ENCODE peak calls at places on chromosome 10, in five cellular contexts. A, J, T, B and I are unnamed samples.

GRCh38 chr10:114053946-114054345 is 10.3 kb downstream of the ADRB1 start:
- DNase-seq in B (no peak), J (no peak), T (no peak), A (no peak), I (no peak)

GRCh38 chr10:94103902-94104301 is 110.2 kb downstream of the PLCE1 start:
- DNase-seq in B (no peak), J (no peak), T (peak; percentile 80), A (peak; percentile 69), I (no peak)

GRCh38 chr10:61943699-61944444 is 42.4 kb downstream of the ARID5B start:
- DNase-seq in A (peak; percentile 84), B (no peak), T (peak; percentile 73), J (no peak), I (no peak)

GRCh38 chr10:61752111-61753011 is 89.6 kb downstream of the CABCOCO1 start:
- DNase-seq in A (peak; percentile 65), J (no peak), B (no peak), T (peak; percentile 70), I (no peak)

GRCh38 chr10:83961620-83962019 is 177.7 kb upstream of the GHITM start:
- DNase-seq in T (no peak), B (no peak), A (no peak), J (no peak), I (no peak)

GRCh38 chr10:2866569-2866968 is 200.8 kb upstream of the PFKP start:
- DNase-seq in T (no peak), J (no peak), B (no peak), A (no peak), I (no peak)

GRCh38 chr10:99854860-99855259 is 72.4 kb downstream of the ABCC2 start:
- DNase-seq in A (peak; percentile 83), B (no peak), T (peak; percentile 85), J (no peak), I (no peak)

GRCh38 chr10:102237711-102238252 is 3.5 kb downstream of the PITX3 start:
- DNase-seq in T (no peak), J (no peak), B (no peak), A (no peak), I (no peak)

GRCh38 chr10:70430489-70431445 is 10.7 kb downstream of the NODAL start:
- DNase-seq in B (no peak), A (peak; percentile 56), T (peak; percentile 51), J (peak; percentile 39), I (no peak)

GRCh38 chr10:13773043-13773442 is 186.3 kb downstream of the PRPF18 start:
- DNase-seq in B (no peak), A (peak; percentile 25), T (no peak), J (no peak), I (no peak)

GRCh38 chr10:71923138-71923692 is 41.0 kb upstream of the CHST3 start:
- DNase-seq in B (no peak), J (no peak), A (no peak), T (no peak), I (no peak)

GRCh38 chr10:111323567-111323966 is 246.7 kb downstream of the ADRA2A start:
- DNase-seq in A (peak; percentile 9), J (no peak), B (no peak), T (no peak), I (no peak)

GRCh38 chr10:118321724-118322575 is 20.2 kb downstream of the FAM204A start:
- DNase-seq in B (no peak), T (no peak), A (no peak), J (no peak), I (no peak)

GRCh38 chr10:91909178-91909677 is at the start of gene FGFBP3:
- DNase-seq in B (no peak), T (peak; percentile 55), J (no peak), A (peak; percentile 43), I (no peak)

GRCh38 chr10:72173267-72173634 is 42.6 kb upstream of the ANAPC16 start:
- DNase-seq in T (no peak), B (no peak), A (no peak), J (no peak), I (no peak)

GRCh38 chr10:58385784-58386112 is 538 bp downstream of the TFAM start:
- DNase-seq in A (peak; percentile 25), B (no peak), J (peak; percentile 35), T (peak; percentile 27), I (peak; percentile 17)

GRCh38 chr10:9986786-9987185 is 1030.9 kb upstream of the CELF2 start:
- DNase-seq in T (no peak), J (no peak), B (no peak), A (no peak), I (no peak)

GRCh38 chr10:88996927-88997326 is 6.3 kb downstream of the FAS start:
- DNase-seq in B (no peak), J (no peak), T (no peak), A (no peak), I (no peak)

GRCh38 chr10:29140151-29140550 is 148.7 kb upstream of the LYZL1 start:
- DNase-seq in B (no peak), A (no peak), T (no peak), J (no peak), I (no peak)

GRCh38 chr10:70038926-70039325 is 13.7 kb upstream of the MACROH2A2 start:
- DNase-seq in T (no peak), J (no peak), A (no peak), B (no peak), I (no peak)

GRCh38 chr10:51878695-51879094 is 179.3 kb upstream of the CSTF2T start:
- DNase-seq in A (no peak), B (no peak), T (no peak), J (no peak), I (no peak)

GRCh38 chr10:30639946-30640786 is 10.6 kb upstream of the LYZL2 start:
- DNase-seq in J (no peak), T (peak; percentile 72), A (peak; percentile 88), B (no peak), I (no peak)

GRCh38 chr10:53403688-53404087 is 631.1 kb upstream of the MBL2 start:
- DNase-seq in T (peak; percentile 15), J (peak; percentile 82), B (no peak), A (no peak), I (no peak)

GRCh38 chr10:84159076-84159475 is 14.5 kb upstream of the GPR15LG start:
- DNase-seq in B (no peak), T (no peak), J (no peak), A (no peak), I (no peak)

GRCh38 chr10:114042895-114043531 is 653 bp upstream of the ADRB1 start:
- DNase-seq in A (peak; percentile 22), B (no peak), J (peak; percentile 36), T (peak; percentile 58), I (peak; percentile 27)

GRCh38 chr10:10479465-10479864 is 538.2 kb upstream of the CELF2 start:
- DNase-seq in A (no peak), B (no peak), J (no peak), T (no peak), I (no peak)

GRCh38 chr10:116270691-116271592 is 2.1 kb downstream of the GFRA1 start:
- DNase-seq in B (no peak), A (no peak), T (no peak), J (no peak), I (no peak)

GRCh38 chr10:59434463-59435326 is 72.3 kb upstream of the FAM13C start:
- DNase-seq in A (peak; percentile 64), J (no peak), B (no peak), T (peak; percentile 53), I (no peak)

GRCh38 chr10:104614245-104614831 is 26.8 kb upstream of the SORCS3 start:
- DNase-seq in A (peak; percentile 47), J (no peak), T (peak; percentile 29), B (no peak), I (no peak)

GRCh38 chr10:110151467-110151866 is 55.9 kb upstream of the MXI1 start:
- DNase-seq in T (no peak), A (no peak), B (no peak), J (peak; percentile 92), I (no peak)

GRCh38 chr10:7471720-7472367 is 61.0 kb upstream of the SFMBT2 start:
- DNase-seq in B (no peak), J (no peak), T (no peak), A (no peak), I (peak; percentile 59)

GRCh38 chr10:94315975-94316464 is 46.7 kb downstream of the NOC3L start:
- DNase-seq in T (peak; percentile 76), A (peak; percentile 90), B (no peak), J (no peak), I (no peak)